ENCODE peak calls at places on chromosomes 4 and X, in nine cellular contexts. A, B, G, W, M, Q, R, P and F are unnamed samples. For H3K4me1, the result is how much of the 10 kb centered on the place peaks cover.

GRCh38 chr4:123505457-123506310 is 109.1 kb downstream of the SPRY1 start:
- DNase-seq in A (peak), B (peak), G (no peak), W (peak), M (peak), Q (peak), R (peak), P (peak), F (peak)

GRCh38 chr4:4860803-4861591 is 1.5 kb downstream of the MSX1 start:
- DNase-seq in A (peak), B (no peak), G (no peak), W (peak), M (no peak), Q (peak), R (no peak), P (no peak), F (no peak)

GRCh38 chr4:18961879-18962278 is 940.3 kb upstream of the LCORL start:
- DNase-seq in A (no peak), B (no peak), G (no peak), W (no peak), M (no peak), Q (no peak), R (no peak), P (no peak), F (no peak)

GRCh38 chrX:20527458-20528099 is 260.9 kb upstream of the RPS6KA3 start:
- DNase-seq in A (no peak), B (peak), G (peak), W (peak), M (no peak), Q (no peak), R (no peak), P (peak), F (no peak)

GRCh38 chrX:68440940-68441339 is 7.6 kb upstream of the OPHN1 start:
- DNase-seq in A (peak), B (peak), G (no peak), W (peak), M (peak), Q (no peak), R (no peak), P (no peak), F (no peak)

GRCh38 chr4:127793528-127793927 is 11.4 kb downstream of the HSPA4L start:
- DNase-seq in A (no peak), B (no peak), G (no peak), W (no peak), M (no peak), Q (no peak), R (no peak), P (no peak), F (no peak)

GRCh38 chrX:68989865-68990606 is 161.2 kb downstream of the EFNB1 start:
- DNase-seq in A (peak), B (peak), G (no peak), W (peak), M (peak), Q (peak), R (no peak), P (no peak), F (no peak)

GRCh38 chrX:13664026-13664425 is 11.1 kb downstream of the TCEANC start:
- DNase-seq in A (no peak), B (no peak), G (no peak), W (no peak), M (no peak), Q (no peak), R (no peak), P (no peak), F (no peak)

GRCh38 chr4:110196206-110196870 is 2.1 kb downstream of the ELOVL6 start:
- DNase-seq in A (peak), B (peak), G (peak), W (peak), M (no peak), Q (peak), R (peak), P (peak), F (no peak)

GRCh38 chrX:48917139-48917980 is 1.5 kb downstream of the PIM2 start:
- DNase-seq in A (peak), B (peak), G (peak), W (peak), M (peak), Q (peak), R (peak), P (peak), F (peak)

GRCh38 chr4:15749001-15749400 is 29.1 kb upstream of the CD38 start:
- DNase-seq in A (no peak), B (no peak), G (no peak), W (no peak), M (no peak), Q (peak), R (no peak), P (no peak), F (no peak)

GRCh38 chr4:53576676-53577372 is 14.5 kb downstream of the LNX1 start:
- DNase-seq in A (no peak), B (no peak), G (no peak), W (peak), M (no peak), Q (no peak), R (no peak), P (no peak), F (no peak)

GRCh38 chrX:78103656-78104446 is at the start of gene PGK1:
- DNase-seq in A (peak), B (peak), G (peak), W (peak), M (peak), Q (peak), R (peak), P (peak), F (peak)

GRCh38 chrX:69603566-69604194 is 12.2 kb upstream of the EDA start:
- DNase-seq in A (no peak), B (peak), G (no peak), W (no peak), M (no peak), Q (peak), R (no peak), P (no peak), F (no peak)

GRCh38 chrX:106912864-106913263 is 7.3 kb upstream of the CLDN2 start:
- DNase-seq in A (no peak), B (no peak), G (no peak), W (peak), M (no peak), Q (no peak), R (no peak), P (no peak), F (no peak)

GRCh38 chrX:10099411-10099810 is 57.4 kb upstream of the CLCN4 start:
- DNase-seq in A (no peak), B (no peak), G (no peak), W (no peak), M (no peak), Q (no peak), R (no peak), P (no peak), F (no peak)

GRCh38 chrX:81259008-81259713 is 57.3 kb downstream of the SH3BGRL start:
- DNase-seq in A (no peak), B (no peak), G (no peak), W (peak), M (no peak), Q (no peak), R (no peak), P (no peak), F (no peak)

GRCh38 chr4:136442447-136442846 is 1089.8 kb downstream of the PCDH18 start:
- DNase-seq in A (no peak), B (no peak), G (no peak), W (no peak), M (no peak), Q (no peak), R (no peak), P (no peak), F (no peak)

GRCh38 chr4:175451238-175451965 is 360.7 kb downstream of the GPM6A start:
- DNase-seq in A (no peak), B (no peak), G (no peak), W (no peak), M (no peak), Q (no peak), R (no peak), P (no peak), F (no peak)

GRCh38 chr4:118762146-118762545 is 73.8 kb downstream of the SEC24D start:
- DNase-seq in A (no peak), B (no peak), G (no peak), W (no peak), M (no peak), Q (no peak), R (no peak), P (no peak), F (no peak)

GRCh38 chr4:118760092-118760491 is 74.9 kb downstream of the METTL14 start:
- DNase-seq in A (no peak), B (no peak), G (no peak), W (no peak), M (no peak), Q (no peak), R (no peak), P (no peak), F (no peak)

GRCh38 chr4:118760493-118760892 is 75.3 kb downstream of the METTL14 start:
- DNase-seq in A (no peak), B (no peak), G (no peak), W (no peak), M (no peak), Q (no peak), R (no peak), P (no peak), F (no peak)

GRCh38 chr4:118761387-118762016 is 74.4 kb downstream of the SEC24D start:
- DNase-seq in A (no peak), B (no peak), G (no peak), W (no peak), M (no peak), Q (no peak), R (no peak), P (no peak), F (no peak)

GRCh38 chr4:118762753-118763477 is 73.0 kb downstream of the SEC24D start:
- DNase-seq in A (no peak), B (no peak), G (no peak), W (no peak), M (no peak), Q (no peak), R (no peak), P (no peak), F (no peak)
- H3K4me1 ChIP-seq in A (under half), B (under half), G (under half), W (under half), M (under half), Q (under half), R (under half), P (under half), F (under half)

GRCh38 chr4:113747949-113748348 is 13.6 kb downstream of the CAMK2D start:
- DNase-seq in A (no peak), B (no peak), G (no peak), W (no peak), M (no peak), Q (no peak), R (no peak), P (no peak), F (no peak)
- H3K4me1 ChIP-seq in A (under half), B (under half), G (under half), W (under half), M (under half), Q (under half), R (under half), P (under half), F (under half)

DNA sequence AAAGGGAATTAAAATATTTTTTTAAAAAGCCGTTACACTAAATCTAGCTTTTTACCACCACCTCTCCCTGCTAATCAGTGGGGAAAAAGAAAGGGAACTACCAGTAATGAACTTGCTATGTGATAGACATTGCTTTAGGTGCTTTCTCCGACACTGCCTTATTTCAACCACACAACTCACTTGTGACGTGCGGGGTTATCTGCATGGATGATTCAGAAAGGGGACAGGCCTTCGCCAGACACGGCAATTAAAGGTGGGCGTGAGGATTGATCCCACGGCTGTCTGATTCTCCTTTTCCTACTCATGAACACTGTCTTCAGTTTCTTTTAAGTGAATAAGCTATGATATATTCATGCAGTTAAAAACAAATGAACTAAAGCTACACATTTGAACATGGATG is 882 bp upstream of the CXCR3 start:
- DNase-seq in A (no peak), B (no peak), G (no peak), W (no peak), M (no peak), Q (no peak), R (no peak), P (peak), F (no peak)
- H3K4me1 ChIP-seq in A (under half), B (under half), G (under half), W (under half), M (under half), Q (under half), R (under half), P (half or more), F (under half)

GRCh38 chr4:84496356-84497219 is 2.5 kb downstream of the NKX6-1 start:
- DNase-seq in A (no peak), B (no peak), G (no peak), W (no peak), M (no peak), Q (peak), R (no peak), P (no peak), F (no peak)
- H3K4me1 ChIP-seq in A (under half), B (under half), G (under half), W (under half), M (under half), Q (under half), R (under half), P (under half), F (under half)

GRCh38 chr4:118765399-118765798 is 70.5 kb downstream of the SEC24D start:
- DNase-seq in A (no peak), B (no peak), G (peak), W (peak), M (no peak), Q (no peak), R (no peak), P (no peak), F (no peak)
- H3K4me1 ChIP-seq in A (under half), B (under half), G (under half), W (under half), M (under half), Q (under half), R (under half), P (under half), F (under half)

DNA sequence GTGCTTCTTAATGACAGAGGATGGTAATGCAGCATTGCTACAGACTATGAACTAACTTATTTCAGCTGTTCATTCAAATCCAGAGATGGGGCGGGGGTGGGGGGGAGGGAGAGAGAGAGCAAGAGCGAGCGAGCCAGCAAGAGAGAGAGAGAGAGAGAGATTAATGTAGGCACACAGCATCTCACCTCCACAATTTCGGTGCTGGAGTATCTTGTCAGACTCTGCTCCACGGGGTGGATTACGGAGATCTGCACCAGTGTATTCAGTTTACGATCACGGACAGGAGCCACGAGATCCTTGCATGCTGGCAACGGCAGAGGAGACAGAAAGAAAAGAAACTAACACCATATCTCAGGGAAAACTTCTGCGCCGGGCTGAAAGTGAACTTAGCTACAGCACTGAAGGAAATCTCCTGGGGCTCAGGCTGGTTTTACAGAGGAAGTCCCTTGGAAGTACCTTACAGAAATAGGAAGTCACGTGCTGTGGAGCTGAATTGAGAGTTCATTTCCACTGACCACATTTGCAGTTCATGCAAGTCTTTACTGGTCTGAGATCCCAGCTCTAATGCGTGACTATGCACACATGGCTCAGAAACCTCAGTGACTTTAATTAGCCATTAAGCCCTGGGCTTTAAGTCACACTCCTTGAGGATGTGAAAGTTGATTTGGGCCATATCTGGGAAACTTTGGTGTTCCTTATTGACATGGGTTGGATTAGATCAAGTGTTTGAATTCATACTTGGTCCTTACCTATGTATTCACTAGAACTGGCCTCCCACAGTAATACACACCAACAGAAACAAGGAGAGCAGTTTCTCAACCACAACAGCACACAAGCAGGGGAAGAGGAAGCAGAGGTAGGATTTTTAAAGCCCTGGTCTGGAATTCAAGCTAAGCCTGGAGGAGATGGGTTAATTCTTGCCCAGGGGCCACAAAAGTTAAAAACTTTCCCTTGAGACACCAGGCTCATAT is 440.8 kb downstream of the INPP4B start:
- DNase-seq in A (no peak), B (peak), G (peak), W (peak), M (no peak), Q (peak), R (peak), P (peak), F (no peak)
- H3K4me1 ChIP-seq in A (under half), B (under half), G (half or more), W (under half), M (half or more), Q (under half), R (under half), P (half or more), F (under half)

DNA sequence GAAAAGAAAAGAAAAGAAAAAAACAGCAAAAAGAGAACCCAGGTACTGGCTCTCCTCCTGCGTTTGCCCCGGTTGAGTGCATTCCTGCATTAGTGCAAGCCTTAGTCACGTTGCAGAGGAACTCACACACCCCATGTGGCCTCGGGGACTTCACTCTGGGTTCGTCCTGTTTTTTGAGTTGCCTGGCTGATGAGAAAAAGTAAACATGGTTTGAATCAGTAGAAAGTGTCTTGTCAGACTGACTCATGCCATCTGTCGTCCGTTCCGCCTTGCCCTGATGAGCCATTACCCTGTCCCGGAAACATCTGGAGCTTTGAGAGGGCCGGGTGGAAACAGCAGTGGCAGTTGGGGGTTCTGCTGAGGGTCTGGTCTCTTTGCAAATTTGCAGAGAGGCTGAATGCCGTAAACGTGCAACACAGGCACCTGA is 16.3 kb downstream of the CD99 start:
- DNase-seq in A (peak), B (peak), G (peak), W (peak), M (peak), Q (peak), R (peak), P (peak), F (peak)
- H3K4me1 ChIP-seq in A (under half), B (under half), G (half or more), W (under half), M (half or more), Q (under half), R (under half), P (half or more), F (under half)

GRCh38 chrX:65697915-65698796 is 30.7 kb downstream of the MSN start:
- DNase-seq in A (no peak), B (no peak), G (no peak), W (no peak), M (no peak), Q (no peak), R (peak), P (peak), F (no peak)
- H3K4me1 ChIP-seq in A (under half), B (under half), G (under half), W (under half), M (under half), Q (under half), R (under half), P (half or more), F (under half)

GRCh38 chr4:101127176-101127790 is 220.0 kb downstream of the PPP3CA start:
- DNase-seq in A (no peak), B (no peak), G (no peak), W (no peak), M (no peak), Q (no peak), R (no peak), P (no peak), F (no peak)
- H3K4me1 ChIP-seq in A (under half), B (under half), G (under half), W (under half), M (under half), Q (under half), R (under half), P (under half), F (under half)